ENCODE peak calls at places on chromosomes 16 and 17, in ten cellular contexts. J is sigmoid colon, G is tibial nerve, T is ovary, L is breast epithelium, I is heart left ventricle, Q is prostate gland, C is IMR-90, H is esophagus squamous epithelium, X is body of pancreas. W is an unnamed sample.

GRCh38 chr16:30366511-30366910 is 3.8 kb downstream of the TBC1D10B start:
- DNase-seq in J (no peak), G (no peak), T (no peak), L (no peak), I (no peak), Q (no peak), C (no peak), H (no peak), X (no peak), W (no peak)

GRCh38 chr17:75550139-75550465 is 24.6 kb downstream of the LLGL2 start:
- DNase-seq in J (no peak), G (no peak), T (no peak), L (no peak), I (no peak), Q (no peak), C (no peak), H (no peak), X (no peak), W (no peak)

GRCh38 chr16:65967376-65967775 is 399.1 kb upstream of the CDH5 start:
- DNase-seq in J (no peak), G (no peak), T (peak), L (no peak), I (no peak), Q (no peak), C (peak), H (no peak), X (no peak), W (no peak)

GRCh38 chr17:48722924-48723554 is at the start of gene PRAC2:
- DNase-seq in J (peak), G (no peak), T (no peak), L (no peak), I (no peak), Q (peak), C (no peak), H (no peak), X (no peak), W (no peak)

GRCh38 chr16:19559242-19559910 is 3.9 kb downstream of the VPS35L start:
- DNase-seq in J (no peak), G (no peak), T (no peak), L (no peak), I (no peak), Q (peak), C (peak), H (no peak), X (no peak), W (no peak)

GRCh38 chr17:31552568-31552967 is 161.1 kb downstream of the RAB11FIP4 start:
- DNase-seq in J (no peak), G (no peak), T (no peak), L (no peak), I (no peak), Q (no peak), C (no peak), H (no peak), X (no peak), W (no peak)

GRCh38 chr16:10162981-10163380 is 19.2 kb downstream of the GRIN2A start:
- DNase-seq in J (no peak), G (no peak), T (no peak), L (no peak), I (no peak), Q (no peak), C (no peak), H (no peak), X (no peak), W (no peak)

GRCh38 chr17:3909257-3909656 is 7.0 kb downstream of the P2RX1 start:
- DNase-seq in J (no peak), G (no peak), T (no peak), L (no peak), I (no peak), Q (no peak), C (no peak), H (no peak), X (no peak), W (no peak)

GRCh38 chr17:82216301-82217119 is 3.9 kb upstream of the CCDC57 start:
- DNase-seq in J (peak), G (no peak), T (no peak), L (no peak), I (peak), Q (peak), C (peak), H (no peak), X (peak), W (peak)

GRCh38 chr16:27390157-27390556 is 11.8 kb upstream of the IL21R start:
- DNase-seq in J (no peak), G (no peak), T (no peak), L (no peak), I (no peak), Q (no peak), C (no peak), H (no peak), X (no peak), W (no peak)

GRCh38 chr17:78784397-78784751 is 2.3 kb upstream of the CYTH1 start:
- DNase-seq in J (peak), G (no peak), T (no peak), L (peak), I (no peak), Q (no peak), C (no peak), H (no peak), X (no peak), W (no peak)

GRCh38 chr16:86575754-86576557 is 2.4 kb upstream of the FOXL1 start:
- DNase-seq in J (no peak), G (peak), T (no peak), L (no peak), I (peak), Q (no peak), C (peak), H (no peak), X (peak), W (no peak)

GRCh38 chr16:728131-728889 is 1.4 kb downstream of the HAGHL start:
- DNase-seq in J (peak), G (no peak), T (no peak), L (no peak), I (peak), Q (peak), C (peak), H (no peak), X (peak), W (peak)

GRCh38 chr17:17073627-17074521 is 31.6 kb downstream of the MPRIP start:
- DNase-seq in J (peak), G (peak), T (peak), L (peak), I (peak), Q (no peak), C (peak), H (no peak), X (no peak), W (peak)

GRCh38 chr17:65987988-65988387 is 203.9 kb downstream of the CEP112 start:
- DNase-seq in J (no peak), G (no peak), T (no peak), L (no peak), I (no peak), Q (peak), C (peak), H (no peak), X (peak), W (no peak)

GRCh38 chr17:29653995-29654714 is 31.4 kb upstream of the CORO6 start:
- DNase-seq in J (no peak), G (no peak), T (no peak), L (no peak), I (no peak), Q (no peak), C (no peak), H (no peak), X (no peak), W (no peak)

GRCh38 chr17:78378225-78379133 is at the start of gene PGS1:
- DNase-seq in J (peak), G (peak), T (peak), L (peak), I (peak), Q (peak), C (peak), H (no peak), X (peak), W (peak)

GRCh38 chr16:1216296-1216619 is 8.8 kb downstream of the TPSG1 start:
- DNase-seq in J (no peak), G (no peak), T (no peak), L (no peak), I (no peak), Q (no peak), C (no peak), H (no peak), X (no peak), W (no peak)

GRCh38 chr17:7177210-7177953 is 1.8 kb downstream of the ASGR1 start:
- DNase-seq in J (peak), G (peak), T (peak), L (peak), I (no peak), Q (peak), C (peak), H (no peak), X (peak), W (peak)

GRCh38 chr16:29775742-29776408 is 2.2 kb upstream of the ZG16 start:
- DNase-seq in J (no peak), G (no peak), T (no peak), L (no peak), I (no peak), Q (no peak), C (peak), H (no peak), X (no peak), W (no peak)

GRCh38 chr16:84763629-84764028 is 56.2 kb upstream of the CRISPLD2 start:
- DNase-seq in J (peak), G (no peak), T (no peak), L (no peak), I (no peak), Q (no peak), C (no peak), H (no peak), X (no peak), W (no peak)

GRCh38 chr16:84768061-84768797 is 51.6 kb upstream of the CRISPLD2 start:
- DNase-seq in J (peak), G (no peak), T (no peak), L (no peak), I (no peak), Q (no peak), C (no peak), H (no peak), X (no peak), W (peak)

GRCh38 chr16:84764970-84765369 is 54.8 kb upstream of the CRISPLD2 start:
- DNase-seq in J (no peak), G (no peak), T (no peak), L (no peak), I (no peak), Q (no peak), C (peak), H (no peak), X (no peak), W (no peak)

GRCh38 chr16:84766978-84767773 is 52.6 kb upstream of the CRISPLD2 start:
- DNase-seq in J (peak), G (no peak), T (no peak), L (no peak), I (no peak), Q (no peak), C (no peak), H (no peak), X (no peak), W (peak)

DNA sequence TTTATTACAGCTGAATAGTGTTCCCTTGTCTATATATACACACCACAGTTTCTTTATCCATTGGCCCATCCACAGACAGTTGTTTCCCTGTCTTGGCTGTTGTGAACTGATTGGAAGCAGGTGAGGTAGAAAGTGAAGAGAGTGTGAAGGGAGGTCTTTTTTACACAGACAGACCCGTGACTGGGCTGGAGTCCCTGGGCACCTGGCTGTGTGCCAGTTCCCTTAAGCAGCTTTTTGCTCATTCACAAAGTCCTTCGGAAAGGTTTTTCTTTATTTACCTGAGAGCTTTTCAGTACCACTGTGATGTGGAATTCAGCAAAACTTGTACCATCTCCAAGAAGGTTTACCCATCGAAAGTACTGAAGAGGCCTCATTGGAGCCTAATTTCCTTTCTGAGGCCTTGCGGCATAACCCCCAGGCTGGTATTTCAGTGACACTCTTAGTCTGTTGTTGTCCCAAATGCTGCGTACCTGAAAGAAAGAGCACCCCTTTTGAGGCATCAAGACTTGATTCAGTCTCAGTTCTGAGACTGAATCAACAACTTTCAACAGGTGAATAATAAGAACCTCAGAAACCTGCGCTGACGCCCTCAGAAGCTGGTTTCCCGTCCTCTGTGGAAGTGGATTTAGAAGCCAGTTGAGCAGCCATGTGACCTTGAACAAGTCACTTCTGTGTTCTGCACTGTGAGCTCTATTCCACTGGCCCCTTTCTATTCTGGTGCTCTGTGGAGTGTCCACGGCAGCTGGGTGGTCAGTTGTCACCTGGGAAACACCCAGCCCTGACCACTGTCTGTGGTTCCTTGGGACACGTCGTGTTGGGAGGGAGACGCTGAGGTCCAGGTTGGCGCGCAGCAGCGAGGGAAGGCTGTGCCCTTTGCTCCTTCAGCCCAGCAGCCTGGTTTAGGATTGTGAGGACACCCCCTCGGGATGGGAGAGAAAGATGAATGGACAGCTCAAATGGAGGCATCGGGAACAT is 53.9 kb upstream of the CRISPLD2 start:
- DNase-seq in J (peak), G (no peak), T (no peak), L (no peak), I (no peak), Q (no peak), C (no peak), H (no peak), X (no peak), W (peak)
- TF ChIP-seq POLR2A in J (no peak), G (no peak), T (no peak), L (no peak), I (no peak), Q (no peak), C (no peak), H (no peak), X (no peak), W (no peak)

DNA sequence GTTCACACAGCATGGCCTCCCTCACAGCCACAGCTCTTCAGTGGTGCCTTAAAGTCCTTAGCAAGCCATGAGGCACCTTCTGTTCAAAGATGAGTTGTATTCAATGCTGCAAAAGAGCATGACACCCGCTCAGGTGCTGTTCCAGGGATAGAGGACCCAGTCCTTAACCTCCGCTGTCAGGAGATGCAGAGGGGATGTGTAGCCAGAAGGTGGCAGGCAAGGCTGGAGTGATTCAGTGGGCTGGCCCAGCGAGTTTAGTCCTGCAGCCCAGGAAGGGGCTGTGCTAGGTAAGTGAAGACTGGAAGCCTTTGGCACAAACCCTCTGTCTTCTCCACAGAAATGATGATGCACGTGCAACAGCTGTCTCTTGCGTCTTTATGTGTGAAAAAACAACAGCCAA is 25.0 kb upstream of the ADAM11 start:
- DNase-seq in J (no peak), G (no peak), T (no peak), L (no peak), I (no peak), Q (no peak), C (no peak), H (no peak), X (no peak), W (no peak)
- TF ChIP-seq CTCF in J (no peak), G (no peak), T (no peak), L (no peak), I (no peak), Q (no peak), C (peak), H (no peak), X (no peak), W (no peak)

GRCh38 chr16:75250809-75251279 is 580 bp downstream of the BCAR1 start:
- DNase-seq in J (peak), G (no peak), T (peak), L (no peak), I (peak), Q (no peak), C (no peak), H (no peak), X (peak), W (no peak)

GRCh38 chr16:75251280-75252048 is at the start of gene BCAR1:
- DNase-seq in J (peak), G (peak), T (peak), L (peak), I (peak), Q (peak), C (peak), H (no peak), X (peak), W (peak)

GRCh38 chr16:75249441-75249840 is 2.0 kb downstream of the BCAR1 start:
- DNase-seq in J (no peak), G (no peak), T (no peak), L (no peak), I (no peak), Q (no peak), C (no peak), H (no peak), X (no peak), W (no peak)

GRCh38 chr16:75248536-75249380 is 2.7 kb downstream of the BCAR1 start:
- DNase-seq in J (no peak), G (no peak), T (peak), L (no peak), I (peak), Q (no peak), C (no peak), H (no peak), X (no peak), W (no peak)

DNA sequence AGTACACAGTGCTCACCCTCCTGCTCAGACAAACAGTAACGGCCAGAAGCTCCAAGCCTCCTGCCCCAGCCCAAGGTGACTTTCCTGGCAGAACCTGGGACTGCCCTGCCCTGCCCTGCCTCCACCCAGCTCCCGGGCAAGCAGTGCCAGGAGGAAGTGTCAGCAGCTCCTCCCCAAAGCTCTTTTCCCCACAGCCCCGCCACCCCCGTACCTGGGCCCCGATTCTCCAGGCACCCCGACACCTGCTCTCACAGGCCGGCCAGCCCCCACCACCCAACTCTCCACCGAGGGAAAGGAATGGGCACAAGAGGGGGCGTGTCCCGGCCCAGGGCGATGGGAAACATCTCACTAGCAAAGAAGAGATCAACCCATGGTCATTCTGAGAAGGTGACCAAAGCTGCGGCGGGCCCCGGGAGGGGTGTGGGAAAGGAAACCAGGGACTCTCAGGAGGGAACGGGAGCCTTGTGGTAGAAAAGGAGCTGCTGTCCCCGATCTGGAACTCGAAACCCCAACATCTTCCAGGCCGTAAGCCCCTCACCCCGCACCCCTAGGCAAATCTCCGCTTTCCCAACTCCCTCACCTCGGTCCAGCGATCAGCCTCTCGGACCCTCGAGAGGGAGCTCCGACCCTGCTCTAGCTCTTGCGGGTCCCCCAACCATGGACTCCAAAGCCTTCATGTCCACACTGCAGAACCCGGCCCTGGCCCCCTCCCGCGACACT is 1.2 kb downstream of the BCAR1 start:
- DNase-seq in J (no peak), G (no peak), T (peak), L (no peak), I (peak), Q (peak), C (no peak), H (no peak), X (peak), W (no peak)
- TF ChIP-seq POLR2A in J (no peak), G (no peak), T (no peak), L (no peak), I (no peak), Q (peak), C (peak), H (no peak), X (peak), W (no peak)

DNA sequence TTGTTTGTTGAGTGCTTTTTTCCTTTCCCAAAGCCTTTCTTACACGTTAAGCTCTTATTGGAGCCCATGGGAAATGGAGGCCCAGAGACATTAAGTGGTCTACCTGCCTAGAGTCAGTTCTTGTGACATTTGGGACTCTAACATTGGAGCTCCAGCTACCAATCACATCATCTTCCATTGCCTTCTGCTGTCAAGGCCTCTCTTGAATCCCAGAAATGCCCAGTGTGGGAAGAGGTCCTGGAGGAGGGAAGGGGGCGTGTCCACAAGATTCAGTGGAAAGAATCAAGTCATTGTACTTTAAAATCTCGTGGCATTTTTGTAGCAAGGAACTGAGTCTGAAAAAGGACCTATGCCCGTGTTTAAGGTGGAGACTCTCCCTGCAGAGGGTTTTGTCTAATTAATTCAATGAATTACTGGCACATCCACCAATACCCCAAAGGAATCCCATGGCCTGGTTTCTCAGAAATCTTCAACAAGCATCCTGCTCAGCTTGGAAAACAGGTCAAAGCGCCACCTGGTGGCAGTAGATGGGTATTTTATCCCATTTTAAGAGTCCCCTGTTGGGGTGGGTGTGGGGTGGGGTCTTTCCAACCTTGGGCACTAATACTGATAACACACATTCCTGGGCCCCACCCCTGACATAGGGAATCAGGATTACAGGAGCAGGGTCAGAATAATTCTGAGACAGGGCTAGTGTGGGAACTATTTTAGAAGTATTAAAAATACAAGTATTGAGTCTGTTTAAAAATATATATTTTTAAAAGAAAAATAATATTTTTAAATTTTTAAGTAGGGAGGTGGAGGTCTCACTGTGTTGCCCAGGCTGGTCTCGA is 24.6 kb downstream of the GPT2 start:
- DNase-seq in J (no peak), G (no peak), T (peak), L (no peak), I (no peak), Q (peak), C (peak), H (no peak), X (peak), W (no peak)
- TF ChIP-seq CTCF in J (peak), G (peak), T (peak), L (peak), I (peak), Q (peak), C (peak), H (peak), X (peak), W (no peak)

DNA sequence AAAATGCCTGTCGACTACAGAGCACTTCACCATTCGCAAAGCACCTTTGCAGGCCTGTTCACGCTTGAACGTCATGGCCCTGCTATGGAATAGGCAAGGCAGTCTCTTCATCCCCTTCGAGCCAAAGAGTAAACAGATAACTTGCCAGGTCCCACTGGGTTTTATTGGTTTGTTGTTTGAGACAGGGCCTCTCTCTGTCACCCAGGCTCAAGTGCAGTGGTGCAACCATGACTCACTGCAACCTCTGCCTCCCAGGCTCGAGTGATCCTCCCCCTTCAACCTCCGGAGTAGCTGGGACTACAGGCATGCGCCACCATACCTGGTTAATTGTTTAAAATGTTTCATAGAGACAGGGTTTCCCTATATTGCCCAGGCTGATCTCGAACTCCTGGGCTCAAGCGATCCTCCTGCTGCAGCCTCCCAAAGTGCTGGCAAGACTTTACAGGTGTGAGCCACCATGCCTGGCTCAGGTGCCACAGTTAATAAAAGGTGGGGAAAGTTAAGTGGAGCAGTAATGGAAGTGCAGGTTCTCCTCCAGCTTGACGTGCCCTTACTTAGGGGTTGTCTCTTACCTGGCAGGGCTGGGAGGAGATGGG is 9.5 kb downstream of the CHAD start:
- DNase-seq in J (no peak), G (no peak), T (no peak), L (no peak), I (no peak), Q (peak), C (peak), H (no peak), X (no peak), W (no peak)
- TF ChIP-seq POLR2A in J (no peak), G (no peak), T (no peak), L (no peak), I (no peak), Q (no peak), C (no peak), H (no peak), X (no peak), W (no peak)